ENCODE peak calls at places on chromosome 11, in eight cellular contexts. A, B, E, L, D, N, G and I are unnamed samples. For H3K4me1, the result is how much of the 10 kb centered on the place peaks cover.

GRCh38 chr11:94511932-94512781 is at the start of gene C11orf97:
- DNase-seq in D (peak), L (peak), A (peak), B (peak), N (peak), E (no peak), G (no peak), I (no peak)

GRCh38 chr11:126419801-126420729 is 64.6 kb downstream of the ST3GAL4 start:
- DNase-seq in L (no peak), E (no peak), A (peak), B (no peak), G (no peak), D (no peak), N (no peak), I (no peak)

GRCh38 chr11:56932572-56933235 is 56.0 kb upstream of the OR5AK2 start:
- DNase-seq in G (no peak), D (peak), L (no peak), A (peak), B (no peak), E (peak), N (no peak), I (no peak)

GRCh38 chr11:2088284-2088683 is 50.9 kb downstream of the IGF2 start:
- DNase-seq in B (no peak), G (peak), A (no peak), E (no peak), L (no peak), D (no peak), N (no peak), I (no peak)

GRCh38 chr11:108886608-108887007 is 221.7 kb downstream of the DDX10 start:
- DNase-seq in B (no peak), G (no peak), D (no peak), E (no peak), A (peak), L (no peak), N (no peak), I (no peak)

GRCh38 chr11:111334495-111335123 is 36.3 kb downstream of the POU2AF3 start:
- DNase-seq in A (no peak), E (no peak), B (no peak), G (no peak), N (no peak), L (no peak), D (no peak), I (no peak)

GRCh38 chr11:96013459-96014213 is 89.7 kb upstream of the MTMR2 start:
- DNase-seq in D (no peak), N (peak), G (no peak), B (no peak), A (no peak), E (no peak), L (no peak), I (no peak)

GRCh38 chr11:86508604-86509471 is 134.2 kb downstream of the CCDC81 start:
- DNase-seq in B (peak), D (peak), N (no peak), G (no peak), L (no peak), E (no peak), A (peak), I (no peak)

DNA sequence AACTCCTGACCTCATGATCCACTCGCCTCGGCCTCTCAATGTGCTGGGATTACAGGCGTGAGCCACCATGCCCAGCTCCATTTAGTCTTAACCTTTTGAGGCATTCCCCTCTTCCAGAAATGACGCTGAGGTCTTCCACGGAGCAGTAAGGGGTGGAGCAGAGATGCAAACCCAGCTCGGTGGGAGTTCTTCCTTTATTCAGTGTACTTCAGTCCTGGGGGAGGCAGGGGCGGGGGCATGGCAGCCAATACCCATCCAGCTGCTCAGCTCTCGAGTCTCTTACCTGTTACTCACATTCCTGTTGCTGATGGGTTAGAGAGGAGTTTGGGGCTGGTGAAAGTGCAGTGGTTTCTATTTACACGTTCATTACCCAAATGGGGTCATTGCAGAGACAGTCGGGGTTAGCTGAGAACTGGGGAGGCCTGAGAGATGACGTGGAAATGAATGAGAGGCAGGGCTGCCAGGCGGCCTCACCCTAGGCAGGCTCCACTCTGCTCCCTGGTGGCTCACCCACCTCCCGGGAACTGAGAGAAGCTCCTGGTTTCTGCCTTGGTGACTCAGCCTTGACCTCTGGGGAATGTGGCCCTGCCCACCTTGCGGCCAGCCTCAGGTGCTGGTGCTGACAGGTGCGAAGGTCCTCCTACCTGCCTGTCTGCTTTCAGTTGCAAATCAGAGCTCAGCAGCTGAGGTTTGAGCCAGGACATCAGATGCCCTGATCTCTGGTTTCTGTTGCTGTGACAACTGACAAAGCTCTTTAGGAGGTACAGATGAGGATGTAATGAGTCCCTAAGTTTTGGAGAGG is 13.4 kb upstream of the ST14 start:
- DNase-seq in B (peak), L (peak), D (peak), N (no peak), A (no peak), E (peak), G (peak), I (no peak)
- TF ChIP-seq POLR2A in B (peak), L (peak), D (no peak), N (no peak), A (no peak), E (no peak), G (no peak), I (no peak)

DNA sequence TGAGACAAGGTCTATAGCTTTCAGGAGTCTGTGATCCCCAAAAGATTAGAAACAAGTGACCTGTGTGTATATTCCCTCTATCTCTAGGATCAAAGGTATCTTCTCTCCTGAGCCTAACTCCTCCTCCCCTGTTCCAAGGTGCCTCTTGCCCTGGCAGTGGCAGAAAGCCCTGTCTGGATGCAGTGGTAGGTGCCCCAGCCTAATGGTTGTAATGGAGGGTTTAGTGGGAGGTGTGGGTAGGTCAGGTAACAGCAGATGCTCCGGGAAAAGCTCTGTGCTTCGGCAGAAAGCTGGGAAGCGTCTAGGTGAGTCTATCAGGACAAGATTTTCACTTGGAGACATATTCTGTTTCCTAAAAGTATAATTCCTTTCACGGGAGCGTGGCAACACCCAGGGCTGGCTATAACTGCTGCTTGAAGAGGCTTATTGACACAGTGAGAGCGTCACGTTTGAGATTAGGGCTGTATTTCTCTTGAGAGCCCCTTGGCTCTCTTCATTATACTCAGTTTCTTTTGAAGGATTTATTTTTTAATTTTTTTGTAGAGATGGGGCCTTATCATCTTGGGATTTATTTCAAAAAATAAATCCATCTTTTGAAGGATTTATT is 49.5 kb downstream of the PRR5L start:
- DNase-seq in B (peak), L (no peak), D (no peak), G (no peak), E (no peak), N (no peak), A (no peak), I (no peak)
- TF ChIP-seq CTCF in B (no peak), L (no peak), D (no peak), G (no peak), E (no peak), N (no peak), A (no peak), I (no peak)

GRCh38 chr11:100560606-100561005 is 126.5 kb upstream of the ARHGAP42 start:
- DNase-seq in L (no peak), B (no peak), E (no peak), D (no peak), A (no peak), G (no peak), N (no peak), I (no peak)

GRCh38 chr11:100561325-100561724 is 125.8 kb upstream of the ARHGAP42 start:
- DNase-seq in E (no peak), N (no peak), L (no peak), B (no peak), G (no peak), D (no peak), A (peak), I (no peak)

GRCh38 chr11:100556781-100557180 is 130.3 kb upstream of the ARHGAP42 start:
- DNase-seq in L (no peak), A (no peak), E (no peak), D (no peak), G (no peak), B (no peak), N (no peak), I (no peak)

GRCh38 chr11:100562102-100562501 is 125.0 kb upstream of the ARHGAP42 start:
- DNase-seq in B (no peak), G (no peak), A (peak), D (no peak), E (no peak), L (no peak), N (no peak), I (no peak)

DNA sequence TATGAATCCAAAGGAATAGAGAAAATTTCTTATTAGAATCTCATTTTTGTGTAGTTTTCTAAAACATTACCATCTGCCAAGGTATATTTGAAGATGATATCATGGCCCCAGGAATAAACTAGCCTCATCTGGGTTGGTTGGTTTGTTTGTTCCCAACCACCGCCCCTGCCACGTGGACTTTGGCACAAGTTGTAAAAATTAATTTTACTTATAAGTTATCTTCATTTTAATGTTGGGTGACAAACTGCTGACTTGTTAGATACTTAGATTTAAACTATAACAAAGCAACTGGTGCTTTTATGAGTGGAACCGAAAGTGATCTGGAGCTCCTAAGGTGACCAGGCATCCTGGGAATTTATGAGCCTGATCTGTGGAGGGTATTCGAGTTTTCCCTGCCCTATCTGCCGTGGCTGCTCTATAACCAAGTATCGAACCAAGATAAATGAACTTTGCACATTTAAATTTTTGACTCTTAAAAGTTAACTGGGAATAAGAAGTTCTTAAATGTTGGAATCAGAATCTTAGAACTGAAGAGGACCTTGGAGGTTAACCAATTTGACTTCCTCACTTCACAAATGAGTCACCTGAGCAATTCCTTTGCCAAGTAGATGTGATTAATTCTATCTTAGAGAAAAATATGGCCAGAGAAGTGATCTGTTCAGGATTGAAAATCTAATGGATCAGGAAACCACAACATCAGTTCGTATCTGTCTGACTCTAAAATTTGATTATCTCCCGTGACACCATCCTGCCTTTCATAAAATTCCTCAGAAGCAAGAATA is 129.1 kb upstream of the ARHGAP42 start:
- DNase-seq in N (no peak), L (no peak), A (peak), D (no peak), E (no peak), B (peak), G (no peak), I (no peak)
- H3K4me1 ChIP-seq in N (under half), L (under half), A (under half), D (under half), E (under half), B (under half), G (under half), I (under half)

GRCh38 chr11:71343828-71344400 is 91.5 kb upstream of the SHANK2 start:
- DNase-seq in N (no peak), E (no peak), G (no peak), L (no peak), D (no peak), A (no peak), B (peak), I (no peak)
- TF ChIP-seq POLR2A in N (no peak), E (no peak), G (no peak), L (no peak), D (no peak), A (no peak), B (no peak), I (no peak)

GRCh38 chr11:113372317-113372716 is 15.3 kb upstream of the ANKK1 start:
- DNase-seq in G (no peak), N (no peak), B (no peak), L (no peak), E (no peak), D (no peak), A (peak), I (no peak)
- TF ChIP-seq CTCF in G (no peak), N (no peak), B (no peak), L (no peak), E (no peak), D (no peak), A (peak), I (no peak)

GRCh38 chr11:66696186-66696585 is 18.5 kb upstream of the RBM4B start:
- DNase-seq in N (no peak), E (no peak), B (no peak), L (no peak), G (no peak), D (no peak), A (no peak), I (no peak)
- H3K4me1 ChIP-seq in N (under half), E (under half), B (under half), L (under half), G (under half), D (under half), A (under half), I (under half)

DNA sequence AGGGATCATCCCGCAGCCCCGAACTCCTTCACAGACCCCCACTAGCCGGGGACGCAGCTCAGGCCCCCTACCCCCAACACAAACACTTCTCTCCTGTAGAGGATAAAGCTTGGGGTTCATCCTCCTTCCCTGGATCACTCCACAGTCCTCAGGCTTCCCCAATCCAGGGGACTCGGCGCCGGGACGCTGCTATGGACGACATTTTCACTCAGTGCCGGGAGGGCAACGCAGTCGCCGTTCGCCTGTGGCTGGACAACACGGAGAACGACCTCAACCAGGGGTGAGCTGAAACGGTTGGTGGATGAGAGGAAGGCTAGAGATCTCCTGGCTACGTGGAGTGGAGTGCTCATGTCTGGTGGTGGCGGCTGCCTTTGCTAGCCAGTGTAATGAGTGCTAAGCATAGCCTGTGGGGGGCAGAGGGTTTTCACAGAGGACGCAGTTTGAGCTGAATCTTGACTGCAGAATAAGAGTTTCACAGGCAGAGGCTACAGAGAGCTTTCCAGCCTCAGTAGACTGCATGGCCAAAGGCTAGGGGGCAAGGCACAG is 580 bp downstream of the ILK start:
- DNase-seq in B (peak), D (peak), N (peak), L (no peak), E (no peak), G (no peak), A (peak), I (peak)
- TF ChIP-seq POLR2A in B (no peak), D (no peak), N (peak), L (no peak), E (no peak), G (no peak), A (no peak), I (no peak)

GRCh38 chr11:32448232-32448631 is 12.9 kb upstream of the WT1 start:
- DNase-seq in G (no peak), L (no peak), E (peak), N (no peak), B (no peak), A (no peak), D (peak), I (no peak)
- TF ChIP-seq CTCF in G (no peak), L (no peak), E (peak), N (no peak), B (no peak), A (no peak), D (peak), I (no peak)